ENCODE peak calls at places on chromosome 9, in four cellular contexts. K is AG09309, T is iPS-NIHi11, W is A549. F is an unnamed sample.

GRCh38 chr9:94632736-94633135 is 6.6 kb downstream of the FBP1 start:
- DNase-seq in K (no peak), T (no peak), W (no peak), F (peak; percentile 13)

GRCh38 chr9:18396102-18396728 is 77.7 kb upstream of the ADAMTSL1 start:
- DNase-seq in K (no peak), T (no peak), W (no peak), F (peak; percentile 19)

GRCh38 chr9:87580941-87581438 is 83.3 kb downstream of the DAPK1 start:
- DNase-seq in K (no peak), T (no peak), W (no peak), F (no peak)

GRCh38 chr9:112890106-112891081 is at the start of gene SLC46A2:
- DNase-seq in K (no peak), T (peak; percentile 67), W (no peak), F (no peak)

GRCh38 chr9:132878695-132879064 is at the start of gene SPACA9:
- DNase-seq in K (no peak), T (peak; percentile 90), W (peak; percentile 78), F (peak; percentile 75)

GRCh38 chr9:111825468-111826145 is 30.9 kb upstream of the SHOC1 start:
- DNase-seq in K (no peak), T (no peak), W (no peak), F (peak; percentile 51)

GRCh38 chr9:111598730-111599091 is 736 bp downstream of the PTGR1 start:
- DNase-seq in K (no peak), T (no peak), W (no peak), F (peak; percentile 3)

GRCh38 chr9:123373941-123374340 is 17.9 kb downstream of the CRB2 start:
- DNase-seq in K (no peak), T (peak; percentile 86), W (no peak), F (peak; percentile 84)

GRCh38 chr9:96136992-96137665 is 164.8 kb downstream of the HSD17B3 start:
- DNase-seq in K (peak; percentile 14), T (no peak), W (no peak), F (peak; percentile 72)

GRCh38 chr9:18675345-18675744 is 201.4 kb downstream of the ADAMTSL1 start:
- DNase-seq in K (no peak), T (no peak), W (no peak), F (peak; percentile 34)

GRCh38 chr9:92164975-92165374 is 49.8 kb upstream of the SPTLC1 start:
- DNase-seq in K (no peak), T (no peak), W (no peak), F (no peak)

GRCh38 chr9:5617749-5618148 is 11.2 kb upstream of the RIC1 start:
- DNase-seq in K (no peak), T (no peak), W (no peak), F (no peak)

GRCh38 chr9:26605367-26605766 is 287.2 kb downstream of the CAAP1 start:
- DNase-seq in K (no peak), T (no peak), W (no peak), F (no peak)

GRCh38 chr9:18429065-18429464 is 44.9 kb upstream of the ADAMTSL1 start:
- DNase-seq in K (no peak), T (no peak), W (no peak), F (no peak)

GRCh38 chr9:137739371-137739915 is 120.6 kb downstream of the EHMT1 start:
- DNase-seq in K (no peak), T (no peak), W (no peak), F (no peak)

GRCh38 chr9:129944501-129945116 is 98.4 kb downstream of the FNBP1 start:
- DNase-seq in K (no peak), T (no peak), W (no peak), F (no peak)

GRCh38 chr9:91741529-91741928 is 208.5 kb downstream of the ROR2 start:
- DNase-seq in K (peak; percentile 54), T (no peak), W (no peak), F (peak; percentile 67)

GRCh38 chr9:136119259-136120118 is 814 bp upstream of the TMEM250 start:
- DNase-seq in K (no peak), T (no peak), W (no peak), F (peak; percentile 68)

GRCh38 chr9:136975624-136976023 is 1.7 kb upstream of the PTGDS start:
- DNase-seq in K (no peak), T (peak; percentile 79), W (no peak), F (peak; percentile 36)

F was measured in cardiac muscle cell.